ENCODE peak calls at places on chromosomes 11 and 22, in seven cellular contexts. I is NCI-H1417 treated with DMSO at 0.1 percent for 48 hours; N is CD4-positive, alpha-beta T cell; D is fibroblast of the aortic adventitia; Y is NCI-H748 treated with DMSO at 0.1 percent for 48 hours; Z is epithelial cell of proximal tubule; U is GM12878. P is an unnamed sample.

GRCh38 chr11:2521681-2522630 is 77.1 kb downstream of the KCNQ1 start:
- DNase-seq in I (no peak), N (no peak), D (no peak), Y (no peak), Z (no peak), U (no peak), P (no peak)

GRCh38 chr11:113778111-113778910 is 1.3 kb upstream of the CLDN25 start:
- DNase-seq in I (no peak), N (no peak), D (peak), Y (no peak), Z (peak), U (no peak), P (no peak)

GRCh38 chr22:21624120-21624879 is 5.5 kb downstream of the YDJC start:
- DNase-seq in I (no peak), N (no peak), D (peak), Y (no peak), Z (no peak), U (no peak), P (peak)

GRCh38 chr11:701741-702513 is 4.1 kb upstream of the EPS8L2 start:
- DNase-seq in I (no peak), N (no peak), D (no peak), Y (no peak), Z (no peak), U (no peak), P (no peak)

GRCh38 chr22:49090853-49091135 is 736.9 kb downstream of the BRD1 start:
- DNase-seq in I (no peak), N (no peak), D (no peak), Y (peak), Z (no peak), U (no peak), P (no peak)

GRCh38 chr11:120569903-120570302 is 58.4 kb downstream of the GRIK4 start:
- DNase-seq in I (no peak), N (no peak), D (no peak), Y (no peak), Z (no peak), U (no peak), P (no peak)

GRCh38 chr22:21698430-21699329 is 32.9 kb downstream of the PPIL2 start:
- DNase-seq in I (no peak), N (no peak), D (no peak), Y (no peak), Z (no peak), U (no peak), P (no peak)

GRCh38 chr22:20524004-20524481 is 16.6 kb downstream of the MED15 start:
- DNase-seq in I (no peak), N (no peak), D (no peak), Y (no peak), Z (no peak), U (peak), P (no peak)

GRCh38 chr11:62855571-62856332 is 16.4 kb upstream of the WDR74 start:
- DNase-seq in I (peak), N (peak), D (peak), Y (peak), Z (peak), U (peak), P (peak)